ENCODE peak calls at places on chromosome 10, in six cellular contexts. R, L, G, D, Y and O are unnamed samples.
A peak's percentile ranks its signal among the peaks of the same experiment; 100 is the strongest.

GRCh38 chr10:91975438-91975837 is 51.9 kb downstream of the BTAF1 start:
- DNase-seq in R (no peak), G (no peak), Y (no peak), L (no peak), D (no peak), O (no peak)

GRCh38 chr10:133261726-133262325 is 14.8 kb downstream of the ADAM8 start:
- DNase-seq in L (no peak), R (peak; percentile 25), Y (peak; percentile 42), D (peak; percentile 77), G (peak; percentile 94), O (peak; percentile 43)

GRCh38 chr10:50497758-50498157 is 126.0 kb downstream of the SGMS1 start:
- DNase-seq in L (no peak), R (peak; percentile 84), G (no peak), Y (peak; percentile 92), D (no peak), O (peak; percentile 81)

GRCh38 chr10:33099748-33100147 is 141.7 kb upstream of the ITGB1 start:
- DNase-seq in L (no peak), R (peak; percentile 83), G (no peak), D (no peak), Y (peak; percentile 53), O (no peak)

GRCh38 chr10:132860527-132860926 is 74.6 kb upstream of the NKX6-2 start:
- DNase-seq in D (no peak), L (no peak), Y (no peak), G (peak; percentile 20), R (no peak), O (no peak)

GRCh38 chr10:22341190-22341935 is 3.9 kb upstream of the SPAG6 start:
- DNase-seq in L (no peak), Y (peak; percentile 26), R (peak; percentile 16), G (no peak), D (no peak), O (no peak)

GRCh38 chr10:49187950-49188761 is at the start of gene TMEM273:
- DNase-seq in L (no peak), Y (no peak), R (peak; percentile 18), G (peak; percentile 80), D (peak; percentile 86), O (no peak)

GRCh38 chr10:62924344-62924748 is 108.2 kb upstream of the EGR2 start:
- DNase-seq in Y (no peak), L (no peak), R (no peak), D (no peak), G (no peak), O (no peak)

GRCh38 chr10:132788180-132788830 is 2.4 kb upstream of the NKX6-2 start:
- DNase-seq in Y (peak; percentile 10), D (no peak), G (no peak), R (no peak), L (no peak), O (no peak)

GRCh38 chr10:77873558-77874380 is 52.8 kb downstream of the DLG5 start:
- DNase-seq in R (peak; percentile 70), G (no peak), L (peak; percentile 70), D (peak; percentile 41), Y (peak; percentile 63), O (peak; percentile 86)

GRCh38 chr10:126749030-126749655 is 78.7 kb upstream of the C10orf90 start:
- DNase-seq in G (peak; percentile 74), R (peak; percentile 71), D (peak; percentile 43), Y (peak; percentile 93), L (peak; percentile 47), O (peak; percentile 79)

DNA sequence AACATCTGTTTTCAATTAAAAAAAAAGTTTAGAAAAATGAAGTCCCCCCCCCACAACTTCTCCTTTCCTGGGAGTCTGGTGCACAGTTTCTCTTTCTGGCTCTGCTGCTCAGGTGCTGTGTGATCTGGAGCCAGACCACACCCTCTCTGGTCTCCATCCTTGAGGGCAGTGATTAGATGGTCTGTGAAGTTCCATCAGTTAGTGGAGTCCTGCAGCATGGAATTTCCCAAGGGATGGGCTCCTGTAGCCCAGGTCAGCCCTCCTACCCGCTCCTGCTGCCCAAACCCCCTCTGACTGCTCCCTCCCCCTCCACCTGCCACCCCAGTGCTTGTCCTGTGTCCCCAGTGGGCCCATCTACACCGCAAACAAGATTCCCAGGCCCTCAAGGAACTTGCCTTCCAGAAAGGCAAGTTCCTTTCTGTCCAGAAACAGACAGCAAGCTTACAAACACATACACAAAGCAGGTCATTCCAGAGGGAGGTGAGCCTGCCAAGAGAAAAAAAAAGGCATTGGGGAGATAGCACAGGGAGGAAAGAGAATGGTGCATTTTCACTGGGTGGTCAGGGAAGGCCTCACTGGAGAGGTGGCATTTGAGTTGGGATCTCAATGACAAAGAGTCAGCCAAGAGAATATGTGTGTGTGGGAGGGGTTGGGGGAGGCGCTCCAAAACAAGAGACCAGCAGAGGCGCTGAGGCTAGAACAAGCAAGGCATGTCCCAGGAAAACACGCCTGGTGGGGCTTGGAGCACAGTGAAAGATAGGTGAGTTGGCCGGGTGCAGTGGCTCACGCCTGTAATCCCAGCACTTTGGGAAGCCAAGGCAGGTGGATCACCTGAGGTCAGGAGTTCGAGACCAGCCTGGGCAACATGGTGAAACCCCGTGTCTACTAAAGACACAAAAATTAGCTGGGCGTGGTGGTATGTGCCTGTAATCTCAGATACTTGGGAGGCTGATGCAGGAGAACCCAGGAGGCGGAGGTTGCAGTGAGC is 49.5 kb upstream of the SLC29A3 start:
- DNase-seq in G (no peak), Y (peak; percentile 30), D (no peak), R (peak; percentile 45), L (no peak), O (peak; percentile 18)
- H3K4me3 ChIP-seq in G (no peak overlapping the region), Y (no peak overlapping the region), D (no peak overlapping the region), R (no peak overlapping the region), L (no peak overlapping the region), O (no peak overlapping the region)

GRCh38 chr10:66928000-66928770 is 2.3 kb downstream of the LRRTM3 start:
- DNase-seq in L (no peak), R (peak; percentile 3), D (no peak), G (no peak), Y (peak; percentile 1), O (no peak)
- H3K4me3 ChIP-seq in L (no peak overlapping the region), R (peak overlapping the region; percentile 47), D (no peak overlapping the region), G (no peak overlapping the region), Y (no peak overlapping the region), O (no peak overlapping the region)

DNA sequence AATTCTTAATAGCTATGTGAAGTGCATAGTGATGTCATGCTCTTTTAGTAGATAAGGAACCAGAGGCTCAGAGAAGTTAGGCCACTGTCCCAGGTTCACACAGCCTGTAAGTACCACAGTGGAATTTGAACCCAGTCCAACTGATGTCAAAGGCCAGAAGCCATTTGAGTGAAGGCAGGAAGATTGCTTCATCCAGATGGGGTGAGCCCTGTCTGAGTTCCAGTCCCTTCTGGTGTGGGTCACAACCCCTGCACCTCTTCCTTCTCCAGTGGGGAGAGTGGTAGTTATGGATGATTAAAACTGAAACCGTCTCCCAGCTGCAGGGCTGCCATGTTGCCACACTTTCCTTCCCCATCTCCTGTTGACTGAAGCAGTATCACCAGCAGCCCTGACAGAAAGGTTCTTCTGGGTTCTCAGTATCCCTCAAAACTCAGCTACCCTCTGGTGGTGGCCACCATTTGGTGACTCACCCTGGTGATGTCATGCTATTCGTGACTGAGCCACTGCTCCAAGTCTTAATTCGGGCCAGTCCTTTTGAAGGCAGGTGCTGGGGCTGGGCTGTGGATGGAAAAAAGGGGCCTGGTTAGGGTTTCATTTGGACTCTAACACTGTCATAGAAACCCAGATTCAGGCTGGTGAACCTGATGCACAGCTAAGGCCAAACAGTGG is 1.5 kb upstream of the C10orf95 start:
- DNase-seq in G (peak; percentile 71), D (peak; percentile 74), Y (peak; percentile 56), L (no peak), R (peak; percentile 67), O (peak; percentile 75)
- H3K4me3 ChIP-seq in G (no peak overlapping the region), D (no peak overlapping the region), Y (no peak overlapping the region), L (no peak overlapping the region), R (no peak overlapping the region), O (no peak overlapping the region)

GRCh38 chr10:89303161-89303560 is 1.3 kb downstream of the IFIT2 start:
- DNase-seq in Y (no peak), D (no peak), L (no peak), G (no peak), R (no peak), O (no peak)

GRCh38 chr10:89299031-89299430 is 2.8 kb upstream of the IFIT2 start:
- DNase-seq in D (no peak), L (no peak), Y (no peak), R (no peak), G (no peak), O (no peak)

GRCh38 chr10:89301231-89301630 is 615 bp upstream of the IFIT2 start:
- DNase-seq in Y (peak; percentile 80), D (peak; percentile 81), L (no peak), R (peak; percentile 30), G (no peak), O (peak; percentile 47)

GRCh38 chr10:89302628-89303027 is 782 bp downstream of the IFIT2 start:
- DNase-seq in G (no peak), R (no peak), D (no peak), Y (peak; percentile 45), L (no peak), O (peak; percentile 51)

GRCh38 chr10:89301721-89302445 is at the start of gene IFIT2:
- DNase-seq in G (no peak), L (no peak), D (peak; percentile 56), R (peak; percentile 70), Y (peak; percentile 85), O (peak; percentile 79)
- H3K4me3 ChIP-seq in G (peak within 1 kb of the TSS; percentile 66), L (peak within 1 kb of the TSS; percentile 45), D (peak within 1 kb of the TSS; percentile 37), R (peak within 1 kb of the TSS; percentile 57), Y (peak within 1 kb of the TSS; percentile 53), O (peak within 1 kb of the TSS; percentile 20)

GRCh38 chr10:84412482-84412881 is 84.1 kb downstream of the CCSER2 start:
- DNase-seq in Y (no peak), D (no peak), G (no peak), L (no peak), R (no peak), O (no peak)
- H3K4me3 ChIP-seq in Y (no peak overlapping the region), D (no peak overlapping the region), G (no peak overlapping the region), L (no peak overlapping the region), R (no peak overlapping the region), O (no peak overlapping the region)

GRCh38 chr10:90930070-90930837 is 9.4 kb upstream of the ANKRD1 start:
- DNase-seq in D (no peak), L (peak; percentile 61), G (no peak), Y (peak; percentile 92), R (peak; percentile 87), O (peak; percentile 23)
- H3K4me3 ChIP-seq in D (no peak overlapping the region), L (no peak overlapping the region), G (no peak overlapping the region), Y (no peak overlapping the region), R (peak overlapping the region; percentile 27), O (no peak overlapping the region)